ENCODE peak calls at places on chromosomes 3 and 15, in eight cellular contexts. N is tibial nerve; H is CD8-positive, alpha-beta memory T cell; F is heart right ventricle; I is lung; L is IMR-90; J is GM23248; C is neuronal stem cell. M is an unnamed sample.
A peak's percentile ranks its signal among the peaks of the same experiment; 100 is the strongest.

GRCh38 chr3:150057227-150057626 is 86.5 kb upstream of the PFN2 start:
- DNase-seq in N (no peak), H (no peak), F (no peak), I (peak; percentile 13), L (no peak), J (no peak), C (no peak), M (no peak)

GRCh38 chr3:8639585-8639984 is 5.0 kb downstream of the SSUH2 start:
- DNase-seq in N (no peak), H (no peak), F (no peak), I (no peak), L (no peak), J (no peak), C (no peak), M (no peak)

GRCh38 chr3:63818282-63819150 is 583 bp upstream of the C3orf49 start:
- DNase-seq in N (peak; percentile 81), H (peak; percentile 33), F (peak; percentile 55), I (peak; percentile 66), L (peak; percentile 61), J (peak; percentile 78), C (peak; percentile 62), M (peak; percentile 65)

GRCh38 chr3:10570196-10570946 is 65.0 kb upstream of the ATP2B2 start:
- DNase-seq in N (no peak), H (no peak), F (peak; percentile 48), I (no peak), L (no peak), J (no peak), C (no peak), M (no peak)

GRCh38 chr3:11699083-11699427 is 55.3 kb upstream of the VGLL4 start:
- DNase-seq in N (no peak), H (no peak), F (no peak), I (no peak), L (peak; percentile 61), J (peak; percentile 89), C (no peak), M (no peak)

GRCh38 chr15:74752486-74753395 is 4.1 kb downstream of the CYP1A2 start:
- DNase-seq in N (no peak), H (no peak), F (no peak), I (peak; percentile 46), L (peak; percentile 34), J (peak; percentile 70), C (no peak), M (no peak)

GRCh38 chr3:24315991-24316390 is 178.7 kb downstream of the THRB start:
- DNase-seq in N (no peak), H (no peak), F (no peak), I (no peak), L (no peak), J (peak; percentile 68), C (no peak), M (no peak)

GRCh38 chr15:73599934-73600333 is 33.3 kb downstream of the NPTN start:
- DNase-seq in N (no peak), H (no peak), F (no peak), I (no peak), L (peak; percentile 45), J (peak; percentile 75), C (no peak), M (no peak)

GRCh38 chr15:70775160-70775559 is 11.8 kb upstream of the UACA start:
- DNase-seq in N (no peak), H (no peak), F (no peak), I (no peak), L (peak; percentile 82), J (peak; percentile 93), C (no peak), M (no peak)

GRCh38 chr3:138944842-138945645 is 1.9 kb downstream of the FOXL2 start:
- DNase-seq in N (no peak), H (peak; percentile 13), F (no peak), I (no peak), L (no peak), J (no peak), C (peak; percentile 56), M (peak; percentile 83)

GRCh38 chr3:169323580-169324453 is 339.7 kb downstream of the MECOM start:
- DNase-seq in N (no peak), H (no peak), F (peak; percentile 18), I (no peak), L (peak; percentile 85), J (peak; percentile 47), C (no peak), M (no peak)

GRCh38 chr3:150610785-150611184 is 7.7 kb downstream of the SELENOT start:
- DNase-seq in N (no peak), H (no peak), F (no peak), I (no peak), L (no peak), J (peak; percentile 22), C (no peak), M (no peak)

GRCh38 chr15:98743177-98743576 is 94.8 kb downstream of the IGF1R start:
- DNase-seq in N (no peak), H (no peak), F (no peak), I (no peak), L (no peak), J (no peak), C (no peak), M (no peak)

GRCh38 chr15:63601026-63601726 is 4.0 kb downstream of the FBXL22 start:
- DNase-seq in N (no peak), H (peak; percentile 70), F (no peak), I (no peak), L (peak; percentile 44), J (peak; percentile 70), C (peak; percentile 27), M (peak; percentile 79)

GRCh38 chr15:98904466-98905048 is 103.0 kb downstream of the PGPEP1L start:
- DNase-seq in N (no peak), H (no peak), F (no peak), I (no peak), L (peak; percentile 75), J (peak; percentile 66), C (no peak), M (peak; percentile 81)

GRCh38 chr15:90650956-90651689 is 66.0 kb upstream of the BLM start:
- DNase-seq in N (no peak), H (no peak), F (no peak), I (no peak), L (no peak), J (no peak), C (no peak), M (no peak)

DNA sequence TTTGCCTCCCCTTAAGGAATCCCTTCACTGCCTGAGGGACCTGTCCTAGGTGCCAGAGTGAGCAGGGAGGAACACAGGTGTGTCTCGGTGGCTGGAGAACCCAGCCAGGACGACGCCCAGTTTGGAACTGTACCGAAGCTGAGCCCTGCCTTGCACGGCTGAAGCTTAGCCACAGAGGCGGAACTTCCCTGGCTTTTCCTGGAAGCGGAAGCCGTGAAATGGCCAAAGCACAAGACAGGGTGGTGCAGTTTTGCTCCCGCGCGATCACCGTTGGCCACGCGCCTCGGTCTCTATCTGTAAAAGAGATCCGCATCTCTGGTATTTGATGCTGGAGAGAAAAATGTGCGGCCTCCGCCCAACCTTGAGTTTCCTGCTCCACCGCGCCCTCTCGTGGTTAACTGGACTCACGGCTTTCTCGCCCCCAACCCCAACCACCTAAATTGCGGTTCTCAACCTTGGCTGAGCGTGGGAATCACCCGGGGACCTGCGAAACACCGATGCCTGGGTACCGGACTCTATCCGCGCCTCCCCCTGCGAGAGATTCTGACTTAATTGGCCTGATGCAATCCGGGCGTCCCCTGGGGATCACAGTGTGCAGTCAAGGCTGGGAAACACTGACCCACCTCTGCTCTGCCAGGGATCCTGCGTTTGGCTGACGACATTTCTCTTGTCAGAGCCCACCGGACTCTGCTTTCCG is 70.7 kb upstream of the ABHD2 start:
- DNase-seq in N (peak; percentile 95), H (peak; percentile 73), F (peak; percentile 83), I (peak; percentile 75), L (peak; percentile 71), J (peak; percentile 91), C (peak; percentile 80), M (peak; percentile 84)
- H3K4me3 ChIP-seq in N (no peak overlapping the region), H (peak overlapping the region; percentile 24), F (peak overlapping the region; percentile 47), I (no peak overlapping the region), L (peak overlapping the region; percentile 22), J (peak overlapping the region; percentile 55), C (peak overlapping the region; percentile 13), M (no peak overlapping the region)

GRCh38 chr15:37599175-37599574 is 335.3 kb upstream of the TMCO5A start:
- DNase-seq in N (no peak), H (no peak), F (no peak), I (no peak), L (no peak), J (no peak), C (no peak), M (no peak)
- H3K27me3 ChIP-seq in N (no peaks in the 10 kb centered on the region), H (no peaks in the 10 kb centered on the region), F (no peaks in the 10 kb centered on the region), I (no peaks in the 10 kb centered on the region), L (peaks cover 2% of the 10 kb centered on the region), J (peaks cover 33% of the 10 kb centered on the region), C (no peaks in the 10 kb centered on the region), M (no peaks in the 10 kb centered on the region)

DNA sequence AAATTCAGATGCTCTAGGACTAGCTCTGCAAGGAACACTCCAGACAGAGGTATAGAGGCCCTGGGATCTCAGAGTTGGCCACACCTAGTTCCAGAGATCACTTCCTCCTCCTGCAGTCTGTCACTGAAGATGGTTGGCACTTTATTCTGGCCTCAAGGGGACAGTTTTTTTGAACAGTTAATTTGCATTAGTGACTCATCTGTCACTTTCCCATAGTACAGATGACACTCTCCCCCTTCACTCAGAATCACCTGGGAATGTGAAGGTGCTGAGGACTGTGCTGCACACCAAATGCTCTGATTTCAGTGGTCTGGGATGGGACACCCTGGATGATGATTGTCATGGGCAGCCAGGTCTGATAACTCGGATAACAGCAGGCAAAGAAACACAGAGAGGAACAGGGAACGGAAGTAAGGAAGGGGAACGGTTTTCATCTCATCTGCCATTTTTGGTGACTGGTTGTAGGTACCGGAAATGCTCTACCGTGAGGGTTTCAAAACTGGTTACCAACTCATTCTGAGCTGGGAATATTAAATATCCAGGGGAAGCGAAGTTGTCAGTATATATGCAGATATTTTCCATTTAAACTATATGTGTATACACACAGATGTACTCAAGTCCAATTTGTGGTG is 232.5 kb upstream of the ST8SIA2 start:
- DNase-seq in N (no peak), H (no peak), F (no peak), I (no peak), L (no peak), J (no peak), C (no peak), M (no peak)
- H3K4me3 ChIP-seq in N (no peak overlapping the region), H (no peak overlapping the region), F (no peak overlapping the region), I (no peak overlapping the region), L (no peak overlapping the region), J (no peak overlapping the region), C (no peak overlapping the region), M (no peak overlapping the region)

GRCh38 chr15:85622432-85622831 is 172.3 kb downstream of the KLHL25 start:
- DNase-seq in N (no peak), H (no peak), F (no peak), I (no peak), L (peak; percentile 92), J (peak; percentile 79), C (no peak), M (no peak)
- H3K27me3 ChIP-seq in N (no peaks in the 10 kb centered on the region), H (no peaks in the 10 kb centered on the region), F (no peaks in the 10 kb centered on the region), I (no peaks in the 10 kb centered on the region), L (no peaks in the 10 kb centered on the region), J (no peaks in the 10 kb centered on the region), C (no peaks in the 10 kb centered on the region), M (no peaks in the 10 kb centered on the region)

GRCh38 chr15:101118116-101118515 is 133.7 kb downstream of the CHSY1 start:
- DNase-seq in N (no peak), H (no peak), F (no peak), I (no peak), L (no peak), J (no peak), C (no peak), M (no peak)
- H3K4me3 ChIP-seq in N (no peak overlapping the region), H (no peak overlapping the region), F (no peak overlapping the region), I (no peak overlapping the region), L (no peak overlapping the region), J (no peak overlapping the region), C (no peak overlapping the region), M (no peak overlapping the region)

GRCh38 chr3:195040094-195040493 is 230.9 kb downstream of the XXYLT1 start:
- DNase-seq in N (no peak), H (no peak), F (no peak), I (no peak), L (no peak), J (no peak), C (no peak), M (no peak)
- H3K27me3 ChIP-seq in N (no peaks in the 10 kb centered on the region), H (no peaks in the 10 kb centered on the region), F (no peaks in the 10 kb centered on the region), I (no peaks in the 10 kb centered on the region), L (peaks cover 53% of the 10 kb centered on the region), J (peaks cover 11% of the 10 kb centered on the region), C (no peaks in the 10 kb centered on the region), M (peaks cover 2% of the 10 kb centered on the region)

M was measured in H7.